ENCODE peak calls at places on chromosomes 4 and X, in seven cellular contexts. K is HCT116, L is K562, H is HepG2, Q is H1, O is SK-N-SH, P is GM12878. E is an unnamed sample.

GRCh38 chr4:17142232-17142711 is 243.8 kb upstream of the LDB2 start:
- DNase-seq in K (no peak), L (no peak), H (no peak), Q (no peak), O (no peak), P (no peak), E (no peak)

GRCh38 chrX:152899111-152899873 is 1.4 kb downstream of the ZNF185 start:
- DNase-seq in K (no peak), L (no peak), H (no peak), Q (no peak), O (no peak), P (no peak), E (no peak)

GRCh38 chr4:110735691-110736090 is 112.8 kb upstream of the PITX2 start:
- DNase-seq in K (no peak), L (no peak), H (no peak), Q (no peak), O (no peak), P (no peak), E (no peak)

GRCh38 chr4:177802665-177803064 is 360.4 kb upstream of the AGA start:
- DNase-seq in K (no peak), L (no peak), H (no peak), Q (no peak), O (no peak), P (no peak), E (no peak)

GRCh38 chr4:74223801-74224200 is 65.9 kb downstream of the MTHFD2L start:
- DNase-seq in K (no peak), L (no peak), H (no peak), Q (no peak), O (no peak), P (no peak), E (no peak)

GRCh38 chrX:3820170-3820569 is 106.7 kb upstream of the PRKX start:
- DNase-seq in K (no peak), L (no peak), H (no peak), Q (no peak), O (no peak), P (no peak), E (no peak)

GRCh38 chr4:13159041-13159620 is 325.0 kb downstream of the RAB28 start:
- DNase-seq in K (no peak), L (no peak), H (peak; percentile 28), Q (no peak), O (no peak), P (no peak), E (no peak)

GRCh38 chr4:122434285-122434684 is 22.2 kb downstream of the IL2 start:
- DNase-seq in K (no peak), L (no peak), H (no peak), Q (no peak), O (no peak), P (no peak), E (no peak)

GRCh38 chrX:119758682-119759332 is 419 bp downstream of the SOWAHD start:
- DNase-seq in K (no peak), L (peak; percentile 49), H (no peak), Q (peak; percentile 66), O (peak; percentile 67), P (no peak), E (no peak)

GRCh38 chr4:128955751-128956150 is 137.6 kb downstream of the SCLT1 start:
- DNase-seq in K (no peak), L (no peak), H (no peak), Q (no peak), O (no peak), P (no peak), E (no peak)

GRCh38 chr4:1655676-1656075 is 28.4 kb downstream of the FAM53A start:
- DNase-seq in K (no peak), L (no peak), H (no peak), Q (no peak), O (no peak), P (no peak), E (no peak)

GRCh38 chrX:139905743-139906142 is 27.1 kb downstream of the ATP11C start:
- DNase-seq in K (no peak), L (no peak), H (no peak), Q (no peak), O (no peak), P (no peak), E (no peak)

GRCh38 chr4:5742388-5742787 is 31.4 kb downstream of the EVC start:
- DNase-seq in K (no peak), L (no peak), H (no peak), Q (no peak), O (no peak), P (no peak), E (no peak)

GRCh38 chr4:6965329-6965728 is 55.7 kb downstream of the TBC1D14 start:
- DNase-seq in K (no peak), L (no peak), H (no peak), Q (no peak), O (no peak), P (no peak), E (no peak)

GRCh38 chr4:53763813-53764597 is 172.7 kb upstream of the LNX1 start:
- DNase-seq in K (no peak), L (no peak), H (no peak), Q (no peak), O (peak; percentile 41), P (no peak), E (no peak)

GRCh38 chr4:88939697-88940096 is 117.3 kb downstream of the FAM13A start:
- DNase-seq in K (no peak), L (no peak), H (no peak), Q (no peak), O (no peak), P (no peak), E (no peak)

GRCh38 chrX:41240504-41240903 is 93.5 kb upstream of the DDX3X start:
- DNase-seq in K (no peak), L (no peak), H (no peak), Q (no peak), O (no peak), P (no peak), E (no peak)

GRCh38 chr4:183398298-183399129 is 45.9 kb upstream of the CDKN2AIP start:
- DNase-seq in K (no peak), L (peak; percentile 80), H (peak; percentile 51), Q (peak; percentile 83), O (peak; percentile 94), P (no peak), E (peak; percentile 61)

GRCh38 chr4:95546866-95547707 is 1.7 kb downstream of the UNC5C start:
- DNase-seq in K (no peak), L (no peak), H (no peak), Q (peak; percentile 57), O (peak; percentile 47), P (no peak), E (no peak)

GRCh38 chr4:7660176-7660540 is 225.4 kb upstream of the PSAPL1 start:
- DNase-seq in K (no peak), L (no peak), H (no peak), Q (no peak), O (no peak), P (no peak), E (no peak)

GRCh38 chr4:156954598-156954997 is 17.0 kb downstream of the PDGFC start:
- DNase-seq in K (no peak), L (no peak), H (no peak), Q (no peak), O (no peak), P (no peak), E (no peak)

GRCh38 chr4:53781614-53782467 is 190.6 kb upstream of the LNX1 start:
- DNase-seq in K (no peak), L (no peak), H (peak; percentile 66), Q (no peak), O (no peak), P (no peak), E (peak; percentile 6)

GRCh38 chr4:186844059-186844681 is 120.5 kb upstream of the FAT1 start:
- DNase-seq in K (no peak), L (no peak), H (no peak), Q (no peak), O (no peak), P (no peak), E (peak; percentile 24)

GRCh38 chr4:1405636-1406415 is 416 bp downstream of the NKX1-1 start:
- DNase-seq in K (no peak), L (no peak), H (no peak), Q (no peak), O (peak; percentile 58), P (no peak), E (no peak)

GRCh38 chr4:156322592-156322991 is 368.9 kb upstream of the CTSO start:
- DNase-seq in K (peak; percentile 4), L (no peak), H (no peak), Q (no peak), O (no peak), P (no peak), E (no peak)

GRCh38 chrX:120549483-120550452 is 11.0 kb downstream of the CUL4B start:
- DNase-seq in K (peak; percentile 83), L (peak; percentile 11), H (peak; percentile 76), Q (no peak), O (no peak), P (no peak), E (no peak)

GRCh38 chr4:26273308-26273980 is 47.4 kb upstream of the RBPJ start:
- DNase-seq in K (no peak), L (no peak), H (no peak), Q (no peak), O (no peak), P (no peak), E (no peak)

GRCh38 chrX:68710870-68711576 is 63.6 kb downstream of the STARD8 start:
- DNase-seq in K (peak; percentile 32), L (peak; percentile 43), H (peak; percentile 40), Q (peak; percentile 56), O (peak; percentile 73), P (no peak), E (peak; percentile 55)

GRCh38 chr4:122548452-122548851 is 72.4 kb downstream of the IL21 start:
- DNase-seq in K (no peak), L (no peak), H (no peak), Q (no peak), O (no peak), P (no peak), E (no peak)

GRCh38 chr4:4651811-4652609 is 110.2 kb upstream of the STX18 start:
- DNase-seq in K (no peak), L (peak; percentile 28), H (no peak), Q (no peak), O (no peak), P (no peak), E (no peak)
- TF ChIP-seq JUND in K (no peak), L (no peak), H (no peak), Q (no peak), O (no peak), P (no peak), E (no peak)

GRCh38 chrX:107712231-107713204 is 63.1 kb downstream of the TSC22D3 start:
- DNase-seq in K (no peak), L (no peak), H (no peak), Q (no peak), O (no peak), P (no peak), E (no peak)
- TF ChIP-seq JUND in K (no peak), L (no peak), H (no peak), Q (no peak), O (no peak), P (no peak), E (no peak)

DNA sequence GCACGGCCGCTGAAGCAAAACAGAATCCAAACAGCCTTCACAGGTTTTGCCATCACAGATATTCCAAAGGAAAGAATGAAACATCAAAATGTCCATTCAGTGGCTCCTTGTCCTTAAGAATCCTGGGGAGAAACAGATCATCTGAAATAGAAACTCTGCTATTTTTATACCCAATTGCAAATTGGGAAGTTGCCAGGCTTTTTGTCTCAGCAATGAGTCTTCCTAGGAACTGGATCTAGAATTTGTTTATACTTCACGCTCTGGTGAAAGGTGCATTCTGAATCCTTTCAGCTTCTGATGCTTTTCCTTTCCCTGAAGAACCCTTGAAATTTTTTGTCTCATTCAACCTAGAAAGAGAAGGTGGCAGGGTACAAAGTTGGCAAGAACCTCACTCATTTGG is 218.9 kb downstream of the FBXW7 start:
- DNase-seq in K (no peak), L (no peak), H (no peak), Q (no peak), O (no peak), P (no peak), E (no peak)
- TF ChIP-seq JUND in K (no peak), L (no peak), H (no peak), Q (no peak), O (no peak), P (no peak), E (no peak)

GRCh38 chr4:102551946-102552575 is 50.9 kb downstream of the NFKB1 start:
- DNase-seq in K (no peak), L (no peak), H (no peak), Q (no peak), O (no peak), P (no peak), E (peak; percentile 28)
- TF ChIP-seq JUND in K (no peak), L (no peak), H (no peak), Q (no peak), O (no peak), P (no peak), E (no peak)

E was measured in T47D.